ENCODE peak calls at places on chromosomes 5 and 9, in five cellular contexts. One of them, this sample, is unnamed.

GRCh38 chr5:9288234-9288633 is 257.6 kb downstream of the SEMA5A start:
- DNase-seq in AG04450: no peak
- DNase-seq in HEK293T: no peak
- DNase-seq in GM03348: peak
- DNase-seq in NCI-H460: peak
- DNase-seq in this sample: no peak

GRCh38 chr9:104802906-104803305 is 39.0 kb downstream of the NIPSNAP3B start:
- DNase-seq in GM03348: no peak
- DNase-seq in AG04450: no peak
- DNase-seq in NCI-H460: no peak
- DNase-seq in HEK293T: no peak
- DNase-seq in this sample: no peak

GRCh38 chr5:62144395-62145022 is 161.5 kb upstream of the KIF2A start:
- DNase-seq in HEK293T: no peak
- DNase-seq in NCI-H460: no peak
- DNase-seq in GM03348: peak
- DNase-seq in AG04450: no peak
- DNase-seq in this sample: no peak

GRCh38 chr5:76811214-76811613 is 7.6 kb upstream of the F2RL1 start:
- DNase-seq in HEK293T: no peak
- DNase-seq in NCI-H460: no peak
- DNase-seq in GM03348: no peak
- DNase-seq in AG04450: no peak
- DNase-seq in this sample: no peak

GRCh38 chr9:71725590-71726338 is 42.5 kb downstream of the CEMIP2 start:
- DNase-seq in HEK293T: no peak
- DNase-seq in AG04450: peak
- DNase-seq in NCI-H460: peak
- DNase-seq in GM03348: no peak
- DNase-seq in this sample: peak

GRCh38 chr5:174793684-174794328 is 69.4 kb downstream of the MSX2 start:
- DNase-seq in NCI-H460: peak
- DNase-seq in AG04450: no peak
- DNase-seq in GM03348: peak
- DNase-seq in HEK293T: peak
- DNase-seq in this sample: peak

GRCh38 chr5:150751096-150751891 is 7.5 kb downstream of the DCTN4 start:
- DNase-seq in GM03348: no peak
- DNase-seq in NCI-H460: no peak
- DNase-seq in HEK293T: no peak
- DNase-seq in AG04450: no peak
- DNase-seq in this sample: no peak

GRCh38 chr9:94757158-94757557 is 30.7 kb downstream of the AOPEP start:
- DNase-seq in AG04450: peak
- DNase-seq in NCI-H460: no peak
- DNase-seq in GM03348: peak
- DNase-seq in HEK293T: no peak
- DNase-seq in this sample: no peak

GRCh38 chr9:70080481-70081119 is 37.0 kb downstream of the MAMDC2 start:
- DNase-seq in NCI-H460: no peak
- DNase-seq in AG04450: peak
- DNase-seq in GM03348: peak
- DNase-seq in HEK293T: no peak
- DNase-seq in this sample: peak

GRCh38 chr9:20441704-20442423 is 180.4 kb downstream of the MLLT3 start:
- DNase-seq in HEK293T: no peak
- DNase-seq in AG04450: no peak
- DNase-seq in GM03348: no peak
- DNase-seq in NCI-H460: no peak
- DNase-seq in this sample: no peak